ENCODE peak calls at places on chromosome 4, in four cellular contexts. One of them, this sample, is unnamed.

GRCh38 chr4:78747328-78747946 is 28.7 kb upstream of the BMP2K start:
- DNase-seq in choroid plexus epithelial cell: peak
- DNase-seq in AG04450: peak
- DNase-seq in activated T-cell treated with anti-CD3 and anti-CD28 coated beads for 48 hours: no peak
- DNase-seq in this sample: no peak

GRCh38 chr4:184764601-184765000 is 30.7 kb upstream of the CENPU start:
- DNase-seq in activated T-cell treated with anti-CD3 and anti-CD28 coated beads for 48 hours: no peak
- DNase-seq in AG04450: no peak
- DNase-seq in choroid plexus epithelial cell: no peak
- DNase-seq in this sample: no peak

GRCh38 chr4:154722262-154722661 is 21.5 kb upstream of the LRAT start:
- DNase-seq in choroid plexus epithelial cell: no peak
- DNase-seq in AG04450: no peak
- DNase-seq in activated T-cell treated with anti-CD3 and anti-CD28 coated beads for 48 hours: no peak
- DNase-seq in this sample: no peak

GRCh38 chr4:48913346-48913745 is 6.8 kb upstream of the OCIAD2 start:
- DNase-seq in activated T-cell treated with anti-CD3 and anti-CD28 coated beads for 48 hours: no peak
- DNase-seq in choroid plexus epithelial cell: peak
- DNase-seq in AG04450: peak
- DNase-seq in this sample: no peak

GRCh38 chr4:19368800-19369199 is 882.9 kb upstream of the SLIT2 start:
- DNase-seq in AG04450: no peak
- DNase-seq in choroid plexus epithelial cell: no peak
- DNase-seq in activated T-cell treated with anti-CD3 and anti-CD28 coated beads for 48 hours: no peak
- DNase-seq in this sample: no peak

GRCh38 chr4:41432889-41433288 is 105.1 kb upstream of the LIMCH1 start:
- DNase-seq in AG04450: no peak
- DNase-seq in activated T-cell treated with anti-CD3 and anti-CD28 coated beads for 48 hours: no peak
- DNase-seq in choroid plexus epithelial cell: peak
- DNase-seq in this sample: no peak

GRCh38 chr4:25856756-25857155 is 6.0 kb downstream of the SEL1L3 start:
- DNase-seq in activated T-cell treated with anti-CD3 and anti-CD28 coated beads for 48 hours: no peak
- DNase-seq in choroid plexus epithelial cell: peak
- DNase-seq in AG04450: no peak
- DNase-seq in this sample: no peak

GRCh38 chr4:3814026-3814570 is 47.9 kb downstream of the ADRA2C start:
- DNase-seq in activated T-cell treated with anti-CD3 and anti-CD28 coated beads for 48 hours: no peak
- DNase-seq in AG04450: no peak
- DNase-seq in choroid plexus epithelial cell: no peak
- DNase-seq in this sample: no peak

GRCh38 chr4:2583517-2583916 is 47.1 kb downstream of the FAM193A start:
- DNase-seq in AG04450: no peak
- DNase-seq in choroid plexus epithelial cell: peak
- DNase-seq in activated T-cell treated with anti-CD3 and anti-CD28 coated beads for 48 hours: no peak
- DNase-seq in this sample: no peak

GRCh38 chr4:64503945-64504675 is 94.9 kb upstream of the TECRL start:
- DNase-seq in choroid plexus epithelial cell: no peak
- DNase-seq in AG04450: no peak
- DNase-seq in activated T-cell treated with anti-CD3 and anti-CD28 coated beads for 48 hours: no peak
- DNase-seq in this sample: no peak

GRCh38 chr4:74319506-74319905 is 11.2 kb downstream of the EPGN start:
- DNase-seq in AG04450: no peak
- DNase-seq in choroid plexus epithelial cell: no peak
- DNase-seq in activated T-cell treated with anti-CD3 and anti-CD28 coated beads for 48 hours: no peak
- DNase-seq in this sample: no peak

GRCh38 chr4:110059556-110060191 is 138.7 kb downstream of the ELOVL6 start:
- DNase-seq in activated T-cell treated with anti-CD3 and anti-CD28 coated beads for 48 hours: no peak
- DNase-seq in choroid plexus epithelial cell: peak
- DNase-seq in AG04450: no peak
- DNase-seq in this sample: no peak

GRCh38 chr4:40301592-40301991 is 33.5 kb upstream of the CHRNA9 start:
- DNase-seq in choroid plexus epithelial cell: no peak
- DNase-seq in AG04450: no peak
- DNase-seq in activated T-cell treated with anti-CD3 and anti-CD28 coated beads for 48 hours: peak
- DNase-seq in this sample: no peak

GRCh38 chr4:87209696-87210095 is 10.7 kb downstream of the KLHL8 start:
- DNase-seq in choroid plexus epithelial cell: no peak
- DNase-seq in activated T-cell treated with anti-CD3 and anti-CD28 coated beads for 48 hours: no peak
- DNase-seq in AG04450: no peak
- DNase-seq in this sample: no peak

GRCh38 chr4:88022289-88022688 is 14.9 kb downstream of the PKD2 start:
- DNase-seq in activated T-cell treated with anti-CD3 and anti-CD28 coated beads for 48 hours: no peak
- DNase-seq in AG04450: no peak
- DNase-seq in choroid plexus epithelial cell: no peak
- DNase-seq in this sample: no peak

GRCh38 chr4:14513471-14513870 is 488.8 kb upstream of the CPEB2 start:
- DNase-seq in activated T-cell treated with anti-CD3 and anti-CD28 coated beads for 48 hours: no peak
- DNase-seq in choroid plexus epithelial cell: peak
- DNase-seq in AG04450: no peak
- DNase-seq in this sample: no peak

GRCh38 chr4:26418850-26419249 is 71.4 kb downstream of the CCKAR start:
- DNase-seq in choroid plexus epithelial cell: no peak
- DNase-seq in AG04450: no peak
- DNase-seq in activated T-cell treated with anti-CD3 and anti-CD28 coated beads for 48 hours: no peak
- DNase-seq in this sample: no peak

GRCh38 chr4:83208776-83209365 is 75.7 kb downstream of the COQ2 start:
- DNase-seq in activated T-cell treated with anti-CD3 and anti-CD28 coated beads for 48 hours: no peak
- DNase-seq in AG04450: no peak
- DNase-seq in choroid plexus epithelial cell: no peak
- DNase-seq in this sample: no peak

GRCh38 chr4:86013623-86014022 is 346.2 kb downstream of the MAPK10 start:
- DNase-seq in AG04450: peak
- DNase-seq in choroid plexus epithelial cell: peak
- DNase-seq in activated T-cell treated with anti-CD3 and anti-CD28 coated beads for 48 hours: no peak
- DNase-seq in this sample: no peak

GRCh38 chr4:40564004-40564403 is 65.7 kb downstream of the RBM47 start:
- DNase-seq in choroid plexus epithelial cell: no peak
- DNase-seq in AG04450: no peak
- DNase-seq in activated T-cell treated with anti-CD3 and anti-CD28 coated beads for 48 hours: no peak
- DNase-seq in this sample: no peak

GRCh38 chr4:90318208-90318607 is 191.0 kb downstream of the CCSER1 start:
- DNase-seq in choroid plexus epithelial cell: peak
- DNase-seq in activated T-cell treated with anti-CD3 and anti-CD28 coated beads for 48 hours: no peak
- DNase-seq in AG04450: peak
- DNase-seq in this sample: no peak

GRCh38 chr4:2284934-2285664 is 23.2 kb upstream of the MXD4 start:
- DNase-seq in AG04450: peak
- DNase-seq in activated T-cell treated with anti-CD3 and anti-CD28 coated beads for 48 hours: no peak
- DNase-seq in choroid plexus epithelial cell: peak
- DNase-seq in this sample: no peak

GRCh38 chr4:122874194-122874593 is 47.6 kb downstream of the FGF2 start:
- DNase-seq in AG04450: peak
- DNase-seq in activated T-cell treated with anti-CD3 and anti-CD28 coated beads for 48 hours: no peak
- DNase-seq in choroid plexus epithelial cell: peak
- DNase-seq in this sample: no peak

GRCh38 chr4:184514121-184514988 is 40.0 kb upstream of the IRF2 start:
- DNase-seq in choroid plexus epithelial cell: peak
- DNase-seq in activated T-cell treated with anti-CD3 and anti-CD28 coated beads for 48 hours: peak
- DNase-seq in AG04450: peak
- DNase-seq in this sample: no peak